ENCODE peak calls at places on chromosomes 7 and 10, in four cellular contexts. R is GM12892, C is GM12878, A is K562. O is an unnamed sample.

GRCh38 chr7:87702326-87702725 is 74.1 kb downstream of the RUNDC3B start:
- DNase-seq in R (no peak), C (no peak), A (no peak), O (no peak)

GRCh38 chr7:127967276-127967675 is 64.0 kb downstream of the LRRC4 start:
- DNase-seq in R (no peak), A (no peak), C (no peak), O (no peak)

GRCh38 chr10:21368728-21369425 is 156.6 kb downstream of the SKIDA1 start:
- DNase-seq in A (no peak), C (no peak), R (no peak), O (no peak)

GRCh38 chr7:94294471-94295131 is 100.1 kb upstream of the COL1A2 start:
- DNase-seq in R (no peak), C (no peak), A (no peak), O (no peak)

GRCh38 chr10:8056891-8057331 is 2.4 kb downstream of the GATA3 start:
- DNase-seq in C (peak), A (no peak), R (no peak), O (no peak)

GRCh38 chr7:157825325-157825724 is 488.5 kb downstream of the DNAJB6 start:
- DNase-seq in A (no peak), C (no peak), R (no peak), O (no peak)

GRCh38 chr7:20795881-20796280 is 9.2 kb upstream of the SP8 start:
- DNase-seq in A (no peak), R (no peak), C (no peak), O (no peak)

GRCh38 chr7:76003351-76003750 is 9.0 kb upstream of the TMEM120A start:
- DNase-seq in R (no peak), A (no peak), C (no peak), O (no peak)

GRCh38 chr7:151206914-151207313 is 3.4 kb downstream of the H2BK1 start:
- DNase-seq in A (no peak), C (no peak), R (no peak), O (no peak)

GRCh38 chr7:151099486-151100211 is 13.4 kb downstream of the AGAP3 start:
- DNase-seq in A (peak), C (no peak), R (no peak), O (no peak)

GRCh38 chr7:33804261-33804660 is 101.1 kb upstream of the BMPER start:
- DNase-seq in R (no peak), A (no peak), C (no peak), O (no peak)

GRCh38 chr7:18426564-18427226 is 68.9 kb upstream of the HDAC9 start:
- DNase-seq in R (no peak), C (no peak), A (no peak), O (no peak)

GRCh38 chr7:151866761-151867650 is 9.9 kb downstream of the PRKAG2 start:
- DNase-seq in A (no peak), R (no peak), C (no peak), O (no peak)

GRCh38 chr10:84783386-84783785 is 455.0 kb downstream of the CCSER2 start:
- DNase-seq in A (no peak), C (no peak), R (no peak), O (peak)

GRCh38 chr10:22713853-22714523 is 390 bp downstream of the PIP4K2A start:
- DNase-seq in A (no peak), R (no peak), C (no peak), O (no peak)

GRCh38 chr7:90689256-90689655 is 93.1 kb downstream of the CDK14 start:
- DNase-seq in C (no peak), A (no peak), R (no peak), O (no peak)

GRCh38 chr10:77770868-77771175 is 133.2 kb upstream of the KCNMA1 start:
- DNase-seq in C (no peak), A (no peak), R (no peak), O (no peak)

GRCh38 chr10:95360122-95360715 is 69.4 kb upstream of the PDLIM1 start:
- DNase-seq in A (peak), R (no peak), C (no peak), O (no peak)

GRCh38 chr7:107201795-107202450 is 33.1 kb downstream of the HBP1 start:
- DNase-seq in R (peak), C (no peak), A (peak), O (peak)

GRCh38 chr10:3825862-3826351 is 40.9 kb upstream of the KLF6 start:
- DNase-seq in A (no peak), R (no peak), C (no peak), O (no peak)

GRCh38 chr7:55178863-55179773 is 160.3 kb downstream of the EGFR start:
- DNase-seq in C (no peak), A (no peak), R (no peak), O (no peak)

GRCh38 chr7:44733708-44734481 is 14.8 kb upstream of the ZMIZ2 start:
- DNase-seq in A (no peak), C (no peak), R (no peak), O (no peak)

GRCh38 chr7:16586081-16586874 is 59.3 kb downstream of the ANKMY2 start:
- DNase-seq in C (no peak), A (no peak), R (no peak), O (no peak)

GRCh38 chr7:139500770-139501138 is 17.3 kb upstream of the KLRG2 start:
- DNase-seq in R (no peak), C (no peak), A (no peak), O (no peak)

GRCh38 chr7:85172530-85172941 is 14.3 kb downstream of the SEMA3D start:
- DNase-seq in C (no peak), A (no peak), R (no peak), O (no peak)

GRCh38 chr10:118506835-118507234 is 88.6 kb downstream of the PRLHR start:
- DNase-seq in R (no peak), C (no peak), A (no peak), O (no peak)

GRCh38 chr10:29595636-29596225 is 39.0 kb downstream of the SVIL start:
- DNase-seq in C (no peak), R (no peak), A (no peak), O (no peak)

GRCh38 chr7:30459591-30460245 is 18.9 kb downstream of the NOD1 start:
- DNase-seq in A (no peak), C (no peak), R (no peak), O (no peak)

GRCh38 chr10:89476676-89477075 is 58.7 kb downstream of the SLC16A12 start:
- DNase-seq in A (no peak), R (no peak), C (no peak), O (no peak)

GRCh38 chr7:351256-351655 is 61.3 kb downstream of the FOXL3 start:
- DNase-seq in A (no peak), R (no peak), C (no peak), O (no peak)

GRCh38 chr7:150737265-150738055 is at the start of gene GIMAP5:
- DNase-seq in A (no peak), C (no peak), R (no peak), O (no peak)

GRCh38 chr10:103448751-103449150 is 3.4 kb downstream of the CALHM2 start:
- DNase-seq in C (no peak), R (no peak), A (no peak), O (no peak)

GRCh38 chr10:4807803-4808507 is 18.1 kb upstream of the AKR1E2 start:
- DNase-seq in R (no peak), A (no peak), C (no peak), O (no peak)

GRCh38 chr10:114384601-114385000 is 19.7 kb downstream of the AFAP1L2 start:
- DNase-seq in C (no peak), R (no peak), A (no peak), O (no peak)

GRCh38 chr10:86821600-86821999 is 65.2 kb downstream of the BMPR1A start:
- DNase-seq in R (no peak), C (no peak), A (peak), O (no peak)

GRCh38 chr7:14834888-14835287 is 67.7 kb downstream of the DGKB start:
- DNase-seq in A (no peak), R (no peak), C (no peak), O (no peak)

GRCh38 chr10:5818894-5819293 is 5.7 kb upstream of the GDI2 start:
- DNase-seq in C (no peak), R (no peak), A (no peak), O (no peak)

GRCh38 chr7:156668130-156668741 is 27.7 kb downstream of the RNF32 start:
- DNase-seq in C (no peak), R (no peak), A (no peak), O (no peak)

GRCh38 chr10:59907918-59908807 is 1.8 kb upstream of the CCDC6 start:
- DNase-seq in A (peak), C (no peak), R (no peak), O (no peak)
- TF ChIP-seq POLR2A in A (peak), C (peak), R (peak), O (no peak)

GRCh38 chr7:111803015-111803758 is 240.9 kb upstream of the IMMP2L start:
- DNase-seq in C (no peak), A (no peak), R (no peak), O (no peak)
- TF ChIP-seq TAF1 in C (no peak), A (no peak), R (no peak), O (no peak)

GRCh38 chr10:133277277-133277992 is 767 bp upstream of the ADAM8 start:
- DNase-seq in C (no peak), R (no peak), A (no peak), O (no peak)

GRCh38 chr10:133276100-133276434 is 601 bp downstream of the ADAM8 start:
- DNase-seq in A (peak), R (no peak), C (no peak), O (no peak)

GRCh38 chr10:133275683-133276092 is 980 bp downstream of the ADAM8 start:
- DNase-seq in C (no peak), R (peak), A (no peak), O (no peak)

GRCh38 chr10:133277993-133278576 is 1.4 kb upstream of the ADAM8 start:
- DNase-seq in C (no peak), A (no peak), R (no peak), O (no peak)

GRCh38 chr10:133276435-133277201 is at the start of gene ADAM8:
- DNase-seq in C (no peak), R (peak), A (peak), O (peak)
- TF ChIP-seq POLR2A in C (peak), R (peak), A (no peak), O (peak)

GRCh38 chr10:24156686-24157085 is 52.3 kb upstream of the KIAA1217 start:
- DNase-seq in C (no peak), R (no peak), A (no peak), O (no peak)
- TF ChIP-seq TAF1 in C (no peak), R (no peak), A (no peak), O (no peak)

DNA sequence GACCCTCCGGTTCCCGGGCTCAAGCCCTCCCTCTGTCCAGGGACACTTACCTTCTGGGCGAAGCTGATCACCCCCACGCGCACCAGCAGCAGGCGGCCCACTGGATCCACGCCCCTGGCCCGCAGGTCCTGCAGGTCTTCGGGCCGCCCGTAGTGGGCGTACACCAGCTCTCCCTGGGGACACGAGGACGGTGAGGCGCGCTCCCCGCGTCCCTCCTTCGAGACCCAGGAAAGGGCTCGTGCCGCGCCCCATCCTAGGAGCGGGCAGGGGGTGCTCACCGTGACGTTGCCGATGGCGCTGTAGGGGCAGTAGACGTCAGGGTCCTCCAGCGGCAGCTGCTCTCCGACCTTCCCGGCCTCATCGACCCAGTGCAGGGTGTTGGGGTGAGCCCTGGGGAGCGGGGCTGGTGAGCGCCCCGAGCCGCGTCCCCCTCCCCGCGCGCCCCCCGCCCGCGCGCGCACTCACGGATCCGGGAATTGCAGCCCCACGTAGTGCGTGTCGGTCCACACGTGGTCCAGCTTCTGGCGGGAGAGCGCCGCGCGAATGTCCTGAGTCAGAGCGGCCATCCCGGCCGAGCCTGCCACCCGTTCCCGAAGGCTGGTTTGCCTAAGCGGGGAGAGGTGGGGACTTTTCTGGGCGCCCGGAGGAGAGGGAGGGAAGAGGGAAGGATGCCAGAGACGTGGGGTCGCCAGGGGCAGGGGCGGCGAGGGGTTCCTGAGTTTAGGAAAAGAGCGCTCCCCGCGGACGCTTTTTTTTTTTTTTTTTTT is 8.2 kb downstream of the TFR2 start:
- DNase-seq in C (no peak), A (peak), R (no peak), O (no peak)
- TF ChIP-seq POLR2A in C (peak), A (no peak), R (peak), O (no peak)

GRCh38 chr10:104686829-104687228 is 45.7 kb downstream of the SORCS3 start:
- DNase-seq in C (no peak), A (no peak), R (no peak), O (no peak)
- TF ChIP-seq TAF1 in C (no peak), A (no peak), R (no peak), O (no peak)

GRCh38 chr10:74589226-74589673 is 237.2 kb upstream of the KAT6B start:
- DNase-seq in A (peak), R (no peak), C (peak), O (no peak)
- TF ChIP-seq POLR2A in A (no peak), R (no peak), C (no peak), O (no peak)

GRCh38 chr10:131930150-131930549 is 29.3 kb downstream of the PPP2R2D start:
- DNase-seq in R (no peak), C (no peak), A (no peak), O (no peak)

GRCh38 chr10:131929122-131929845 is 28.5 kb downstream of the PPP2R2D start:
- DNase-seq in R (no peak), C (no peak), A (peak), O (no peak)

GRCh38 chr10:131928248-131929095 is 27.7 kb downstream of the PPP2R2D start:
- DNase-seq in R (peak), C (peak), A (no peak), O (peak)

GRCh38 chr10:131931981-131932380 is 31.2 kb downstream of the PPP2R2D start:
- DNase-seq in C (no peak), A (no peak), R (no peak), O (no peak)

DNA sequence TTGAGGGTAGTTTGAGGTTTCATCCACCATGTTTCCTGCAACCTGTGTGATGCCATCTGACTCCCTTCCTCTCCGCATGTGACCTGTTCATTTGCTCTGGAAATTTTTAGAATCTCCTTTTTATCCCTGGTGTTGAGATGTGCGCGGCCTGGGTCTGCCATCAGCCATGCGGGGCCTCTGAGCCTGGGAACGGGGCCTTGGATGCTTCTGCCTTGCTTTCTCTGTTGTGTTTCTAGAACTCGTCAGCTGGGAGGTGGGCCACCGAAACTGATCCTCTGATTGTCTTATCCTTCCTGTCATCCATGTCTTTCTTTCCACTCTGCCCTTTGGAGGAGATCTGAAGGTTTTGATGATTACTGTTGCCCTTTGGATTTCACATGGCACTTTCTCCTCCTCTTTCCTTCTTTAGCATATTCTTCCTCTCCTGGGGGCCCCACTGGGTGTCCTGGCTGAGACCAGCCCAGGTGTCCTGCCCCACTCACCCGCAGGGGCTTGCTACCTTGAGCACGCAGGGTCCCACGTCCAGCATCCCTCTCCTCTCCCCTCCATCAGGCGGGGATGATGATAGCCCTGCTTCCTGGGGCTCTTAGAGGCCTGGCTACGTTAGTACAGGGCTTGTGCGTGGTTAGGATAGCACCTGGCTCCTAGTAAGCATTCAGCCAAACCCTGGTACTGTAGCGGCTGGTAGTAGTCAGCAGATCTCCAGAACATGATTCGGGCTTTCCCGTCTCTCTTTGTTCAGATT is 29.9 kb downstream of the PPP2R2D start:
- DNase-seq in A (no peak), R (no peak), C (no peak), O (no peak)
- TF ChIP-seq TAF1 in A (no peak), R (no peak), C (no peak), O (no peak)

GRCh38 chr7:2019693-2020511 is 212.8 kb downstream of the MAD1L1 start:
- DNase-seq in C (no peak), R (peak), A (peak), O (peak)
- TF ChIP-seq POLR2A in C (no peak), R (no peak), A (peak), O (no peak)